ENCODE peak calls at places on chromosomes 1 and 21, in four cellular contexts. M, Y, L and H are unnamed samples.

GRCh38 chr1:24643362-24644346 is 552 bp downstream of the SRRM1 start:
- DNase-seq in M (peak), Y (no peak), L (no peak), H (no peak)

GRCh38 chr1:201011616-201012015 is 11.9 kb downstream of the KIF21B start:
- DNase-seq in M (no peak), Y (no peak), L (no peak), H (no peak)

GRCh38 chr1:229024528-229025119 is 246.3 kb upstream of the RAB4A start:
- DNase-seq in M (peak), Y (no peak), L (no peak), H (no peak)

GRCh38 chr1:59692591-59692990 is 122.2 kb upstream of the HOOK1 start:
- DNase-seq in M (no peak), Y (no peak), L (no peak), H (no peak)

GRCh38 chr1:93029317-93029716 is 49.8 kb upstream of the MTF2 start:
- DNase-seq in M (no peak), Y (no peak), L (no peak), H (no peak)

GRCh38 chr1:59766463-59766862 is 48.3 kb upstream of the HOOK1 start:
- DNase-seq in M (no peak), Y (no peak), L (no peak), H (no peak)

GRCh38 chr1:66182551-66183178 is 351.3 kb upstream of the SGIP1 start:
- DNase-seq in M (no peak), Y (no peak), L (no peak), H (no peak)

GRCh38 chr1:55640708-55641473 is 425.7 kb upstream of the USP24 start:
- DNase-seq in M (peak), Y (peak), L (no peak), H (no peak)

GRCh38 chr1:53681647-53682368 is 57.2 kb downstream of the GLIS1 start:
- DNase-seq in M (peak), Y (peak), L (peak), H (no peak)

GRCh38 chr1:9153152-9153551 is 24.2 kb upstream of the GPR157 start:
- DNase-seq in M (no peak), Y (no peak), L (no peak), H (no peak)

GRCh38 chr1:80392529-80392928 is 1386.0 kb upstream of the ADGRL4 start:
- DNase-seq in M (no peak), Y (no peak), L (no peak), H (no peak)

GRCh38 chr1:62589321-62589720 is 8.0 kb upstream of the ANGPTL3 start:
- DNase-seq in M (no peak), Y (no peak), L (no peak), H (no peak)

GRCh38 chr21:43907751-43908150 is 42.7 kb downstream of the AGPAT3 start:
- DNase-seq in M (no peak), Y (no peak), L (no peak), H (peak)

GRCh38 chr1:183515002-183515689 is 42.8 kb downstream of the SMG7 start:
- DNase-seq in M (no peak), Y (no peak), L (no peak), H (no peak)

GRCh38 chr1:36802018-36802417 is 232.3 kb downstream of the GRIK3 start:
- DNase-seq in M (no peak), Y (no peak), L (no peak), H (no peak)

GRCh38 chr1:43540653-43541071 is 10.0 kb downstream of the PTPRF start:
- DNase-seq in M (no peak), Y (no peak), L (no peak), H (no peak)

GRCh38 chr1:20190761-20191160 is 4.4 kb upstream of the PLA2G2C start:
- DNase-seq in M (no peak), Y (no peak), L (no peak), H (no peak)

GRCh38 chr1:36352141-36352909 is 28.9 kb upstream of the EVA1B start:
- DNase-seq in M (no peak), Y (no peak), L (no peak), H (no peak)

GRCh38 chr1:58249729-58250586 is 296.6 kb downstream of the OMA1 start:
- DNase-seq in M (no peak), Y (peak), L (peak), H (no peak)

GRCh38 chr1:36885537-36886441 is 148.5 kb downstream of the GRIK3 start:
- DNase-seq in M (peak), Y (no peak), L (no peak), H (no peak)

GRCh38 chr1:200963076-200963475 is 60.4 kb downstream of the KIF21B start:
- DNase-seq in M (no peak), Y (no peak), L (no peak), H (no peak)

GRCh38 chr1:201714542-201715276 is 114.2 kb upstream of the IPO9 start:
- DNase-seq in M (peak), Y (no peak), L (no peak), H (peak)

GRCh38 chr1:178017517-178017916 is 47.7 kb upstream of the SEC16B start:
- DNase-seq in M (no peak), Y (no peak), L (no peak), H (no peak)

GRCh38 chr1:35894183-35894582 is 11.2 kb downstream of the AGO1 start:
- DNase-seq in M (no peak), Y (peak), L (no peak), H (no peak)

GRCh38 chr1:17869826-17870225 is 114.7 kb downstream of the ACTL8 start:
- DNase-seq in M (no peak), Y (no peak), L (no peak), H (no peak)

GRCh38 chr1:10794724-10795304 is 1.6 kb downstream of the CASZ1 start:
- DNase-seq in M (peak), Y (peak), L (no peak), H (peak)

GRCh38 chr1:228990906-228991569 is 255.8 kb downstream of the RHOU start:
- DNase-seq in M (no peak), Y (no peak), L (no peak), H (no peak)

GRCh38 chr1:197998110-197998509 is 80.9 kb downstream of the LHX9 start:
- DNase-seq in M (no peak), Y (no peak), L (no peak), H (no peak)
- TF ChIP-seq CTCF in M (no peak), Y (no peak), L (no peak), H (no peak)

GRCh38 chr1:151542710-151543129 is 2.6 kb downstream of the TUFT1 start:
- DNase-seq in M (no peak), Y (no peak), L (no peak), H (no peak)

GRCh38 chr1:151537112-151537511 is 3.0 kb upstream of the TUFT1 start:
- DNase-seq in M (no peak), Y (no peak), L (no peak), H (no peak)

GRCh38 chr1:151539321-151540020 is 638 bp upstream of the TUFT1 start:
- DNase-seq in M (peak), Y (peak), L (no peak), H (no peak)

GRCh38 chr1:151540021-151540981 is at the start of gene TUFT1:
- DNase-seq in M (peak), Y (peak), L (peak), H (peak)

DNA sequence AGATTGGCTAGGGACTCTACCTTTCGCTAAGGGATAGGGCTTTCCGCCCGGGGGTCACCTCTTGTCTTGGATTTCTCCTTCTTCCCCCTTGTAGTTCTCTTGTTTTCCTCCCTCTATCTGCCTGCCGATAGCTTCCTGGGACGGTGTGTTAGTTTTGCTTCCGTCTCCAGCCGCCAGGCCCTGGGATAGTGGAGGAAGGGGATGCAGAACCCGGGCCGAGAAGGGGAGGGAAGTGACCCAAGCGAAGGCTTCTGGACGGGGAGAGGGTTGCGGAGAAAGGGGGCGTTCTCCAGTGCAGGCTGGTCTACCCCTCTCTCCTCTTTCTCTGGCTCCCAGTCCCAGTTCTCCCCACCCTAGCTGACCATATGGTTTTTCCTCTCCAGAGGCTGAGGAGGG is 871 bp downstream of the TUFT1 start:
- DNase-seq in M (peak), Y (no peak), L (peak), H (no peak)
- TF ChIP-seq CTCF in M (no peak), Y (no peak), L (no peak), H (peak)

GRCh38 chr1:181135462-181135781 is 46.9 kb downstream of the IER5 start:
- DNase-seq in M (peak), Y (no peak), L (no peak), H (no peak)
- TF ChIP-seq CTCF in M (peak), Y (peak), L (peak), H (peak)

GRCh38 chr1:7127322-7128050 is 342.2 kb downstream of the CAMTA1 start:
- DNase-seq in M (no peak), Y (no peak), L (no peak), H (no peak)
- TF ChIP-seq CTCF in M (no peak), Y (no peak), L (no peak), H (no peak)